ENCODE peak calls at places on chromosome 10, in ten cellular contexts. K is ELF-1; N is DND-41; A is foreskin fibroblast; G is SJCRH30; R is breast epithelium; U is head of caudate nucleus; L is activated CD4-positive, alpha-beta T cell treated with anti-CD3 and anti-CD28 coated beads, Interleukin-2, amount 10 ng/mL, durations not matched to agents 24 days and 14 days; H is HTR-8/SVneo; P is nephron progenitor cell. S is an unnamed sample.

GRCh38 chr10:90461437-90462155 is 396.2 kb downstream of the HTR7 start:
- DNase-seq in K (no peak), G (no peak), P (no peak), R (no peak), N (no peak), L (no peak), A (no peak), U (no peak), H (no peak), S (no peak)

GRCh38 chr10:59553127-59553649 is 156.5 kb downstream of the SLC16A9 start:
- DNase-seq in R (no peak), A (no peak), P (no peak), G (no peak), H (no peak), U (no peak), K (no peak), N (no peak), L (no peak), S (no peak)

GRCh38 chr10:70122742-70123141 is 9.9 kb downstream of the AIFM2 start:
- DNase-seq in A (no peak), P (no peak), K (no peak), L (no peak), R (no peak), G (no peak), H (no peak), U (no peak), N (no peak), S (no peak)

GRCh38 chr10:6674282-6674681 is 94.2 kb upstream of the PRKCQ start:
- DNase-seq in U (no peak), K (no peak), N (no peak), H (no peak), R (peak; percentile 24), G (no peak), P (no peak), A (no peak), L (no peak), S (no peak)

GRCh38 chr10:12728569-12728968 is 272.9 kb downstream of the CCDC3 start:
- DNase-seq in R (no peak), U (no peak), K (no peak), H (no peak), N (no peak), G (no peak), P (no peak), L (no peak), A (no peak), S (no peak)

GRCh38 chr10:73840056-73840402 is 28.6 kb upstream of the NDST2 start:
- DNase-seq in K (no peak), P (no peak), L (no peak), R (no peak), U (no peak), N (no peak), G (no peak), A (no peak), H (no peak), S (no peak)

GRCh38 chr10:70777063-70777875 is 7.9 kb downstream of the TBATA start:
- DNase-seq in H (no peak), A (no peak), R (peak; percentile 7), K (no peak), L (no peak), G (no peak), U (no peak), N (no peak), P (no peak), S (no peak)

GRCh38 chr10:6411424-6411823 is 168.7 kb downstream of the PRKCQ start:
- DNase-seq in N (no peak), U (no peak), H (no peak), G (no peak), A (no peak), P (no peak), K (no peak), L (no peak), R (no peak), S (no peak)

GRCh38 chr10:121078672-121079102 is 227.5 kb downstream of the WDR11 start:
- DNase-seq in H (no peak), N (no peak), A (no peak), U (no peak), L (no peak), G (peak; percentile 25), K (peak; percentile 84), P (no peak), R (peak; percentile 74), S (no peak)

GRCh38 chr10:17737021-17737965 is 14.7 kb upstream of the TMEM236 start:
- DNase-seq in P (no peak), G (no peak), A (peak; percentile 17), K (no peak), H (peak; percentile 46), N (no peak), U (no peak), L (peak; percentile 53), R (no peak), S (no peak)

GRCh38 chr10:129659881-129660280 is 192.8 kb downstream of the MGMT start:
- DNase-seq in K (no peak), L (no peak), P (no peak), A (no peak), R (no peak), N (no peak), H (no peak), U (no peak), G (no peak), S (no peak)

GRCh38 chr10:78805176-78805575 is 263.6 kb upstream of the ZMIZ1 start:
- DNase-seq in G (no peak), P (peak; percentile 25), A (peak; percentile 97), N (no peak), R (peak; percentile 35), H (peak; percentile 64), U (no peak), K (peak; percentile 77), L (no peak), S (no peak)

GRCh38 chr10:55550241-55550640 is 749.2 kb upstream of the PCDH15 start:
- DNase-seq in P (no peak), N (no peak), U (no peak), H (peak; percentile 18), L (no peak), G (no peak), R (no peak), A (no peak), K (no peak), S (no peak)

GRCh38 chr10:21724695-21725371 is 190.8 kb downstream of the MLLT10 start:
- DNase-seq in A (peak; percentile 99), U (peak; percentile 69), K (no peak), N (peak; percentile 90), L (peak; percentile 80), P (no peak), H (peak; percentile 78), R (peak; percentile 93), G (peak; percentile 97), S (peak; percentile 94)

GRCh38 chr10:88583584-88583957 is 453 bp upstream of the RNLS start:
- DNase-seq in N (no peak), A (no peak), L (no peak), U (no peak), K (no peak), G (no peak), H (no peak), R (no peak), P (no peak), S (no peak)

GRCh38 chr10:116469437-116469836 is 41.8 kb downstream of the PNLIPRP3 start:
- DNase-seq in K (no peak), R (no peak), A (no peak), P (no peak), N (no peak), G (no peak), L (no peak), U (no peak), H (no peak), S (no peak)

GRCh38 chr10:47366056-47366631 is 17.9 kb downstream of the ZNF488 start:
- DNase-seq in A (no peak), G (no peak), R (no peak), H (no peak), L (no peak), K (no peak), N (no peak), U (no peak), P (no peak), S (no peak)

GRCh38 chr10:18204050-18204449 is 63.8 kb downstream of the CACNB2 start:
- DNase-seq in K (no peak), R (no peak), H (no peak), G (no peak), U (no peak), A (no peak), N (no peak), P (no peak), L (no peak), S (no peak)

GRCh38 chr10:129626309-129626708 is 159.3 kb downstream of the MGMT start:
- DNase-seq in U (no peak), L (no peak), R (no peak), K (peak; percentile 32), N (no peak), H (no peak), G (no peak), P (no peak), A (no peak), S (no peak)

GRCh38 chr10:68237173-68237572 is 5.3 kb upstream of the ATOH7 start:
- DNase-seq in L (no peak), R (no peak), U (no peak), A (no peak), G (no peak), K (no peak), P (no peak), N (no peak), H (no peak), S (no peak)

GRCh38 chr10:37865264-37865663 is 7.9 kb upstream of the ZNF248 start:
- DNase-seq in A (no peak), K (no peak), P (no peak), H (no peak), U (no peak), N (no peak), R (no peak), L (no peak), G (no peak), S (no peak)

GRCh38 chr10:96690755-96691730 is 29.3 kb downstream of the PIK3AP1 start:
- DNase-seq in N (no peak), P (no peak), G (no peak), L (no peak), U (no peak), H (no peak), R (no peak), A (no peak), K (no peak), S (no peak)

GRCh38 chr10:74690393-74690792 is 136.0 kb upstream of the KAT6B start:
- DNase-seq in G (no peak), L (no peak), K (no peak), P (no peak), A (no peak), N (no peak), H (no peak), U (no peak), R (no peak), S (no peak)

GRCh38 chr10:92508866-92509265 is 65.0 kb downstream of the IDE start:
- DNase-seq in R (no peak), K (no peak), G (no peak), N (no peak), H (no peak), A (no peak), P (no peak), U (no peak), L (no peak), S (no peak)

GRCh38 chr10:131641231-131641630 is 259.6 kb upstream of the PPP2R2D start:
- DNase-seq in H (no peak), K (no peak), P (no peak), L (peak; percentile 58), G (no peak), N (no peak), A (no peak), U (no peak), R (no peak), S (no peak)

GRCh38 chr10:52105301-52105700 is 208.8 kb upstream of the DKK1 start:
- DNase-seq in G (no peak), H (no peak), N (no peak), L (no peak), U (no peak), P (no peak), R (no peak), K (no peak), A (no peak), S (no peak)

GRCh38 chr10:65415318-65415717 is 1510.5 kb upstream of the LRRTM3 start:
- DNase-seq in K (no peak), G (no peak), R (no peak), H (no peak), A (no peak), L (no peak), U (no peak), N (no peak), P (no peak), S (no peak)

GRCh38 chr10:117461766-117462423 is 80.7 kb upstream of the EMX2 start:
- DNase-seq in U (no peak), P (peak; percentile 51), N (no peak), K (peak; percentile 80), H (peak; percentile 77), L (no peak), G (no peak), A (peak; percentile 96), R (no peak), S (no peak)

S was measured in pulmonary artery endothelial cell.